ENCODE peak calls at places on chromosomes 1 and 21, in nine cellular contexts. E, Y, R, K, B, A, Q, O and T are unnamed samples.
A peak's percentile ranks its signal among the peaks of the same experiment; 100 is the strongest.

GRCh38 chr1:9135145-9135836 is 6.4 kb upstream of the GPR157 start:
- DNase-seq in E (no peak), R (no peak), Q (no peak), O (no peak), K (no peak), B (no peak), Y (no peak), A (peak; percentile 29), T (no peak)

GRCh38 chr1:226546926-226547325 is 1.6 kb upstream of the STUM start:
- DNase-seq in R (no peak), Q (no peak), Y (no peak), B (no peak), A (no peak), O (no peak), E (no peak), K (no peak), T (no peak)

GRCh38 chr1:59678065-59678808 is 136.5 kb upstream of the HOOK1 start:
- DNase-seq in Q (no peak), E (no peak), R (no peak), O (no peak), B (no peak), K (no peak), A (no peak), Y (no peak), T (no peak)

GRCh38 chr1:154746620-154747299 is 123.3 kb downstream of the KCNN3 start:
- DNase-seq in K (no peak), E (no peak), Y (no peak), Q (no peak), R (no peak), B (no peak), O (peak; percentile 37), A (no peak), T (no peak)

GRCh38 chr1:192443616-192444015 is 126.8 kb downstream of the RGS21 start:
- DNase-seq in E (no peak), B (no peak), A (no peak), K (no peak), R (no peak), O (no peak), Q (no peak), Y (no peak), T (no peak)

GRCh38 chr21:34635307-34635706 is 20.4 kb upstream of the RCAN1 start:
- DNase-seq in A (no peak), R (no peak), Q (no peak), E (no peak), B (peak; percentile 27), O (peak; percentile 77), K (no peak), Y (no peak), T (no peak)

GRCh38 chr1:170682159-170682558 is 18.2 kb downstream of the PRRX1 start:
- DNase-seq in Y (no peak), R (no peak), B (no peak), E (no peak), O (no peak), K (no peak), Q (no peak), A (no peak), T (no peak)

GRCh38 chr21:43827015-43827611 is 37.7 kb downstream of the RRP1 start:
- DNase-seq in Q (no peak), Y (no peak), K (no peak), O (no peak), B (no peak), A (no peak), E (peak; percentile 83), R (peak; percentile 11), T (peak; percentile 5)

GRCh38 chr1:160761886-160762285 is 22.8 kb downstream of the SLAMF7 start:
- DNase-seq in O (no peak), R (no peak), B (no peak), K (no peak), Q (no peak), E (no peak), Y (no peak), A (no peak), T (no peak)

GRCh38 chr21:31660134-31660565 is 657 bp downstream of the SOD1 start:
- DNase-seq in Y (no peak), Q (no peak), R (no peak), B (peak; percentile 64), K (no peak), O (peak; percentile 75), A (no peak), E (no peak), T (no peak)

GRCh38 chr1:206663832-206664652 is 20.7 kb upstream of the MAPKAPK2 start:
- DNase-seq in B (peak; percentile 80), E (peak; percentile 79), O (peak; percentile 94), K (no peak), R (peak; percentile 47), Y (peak; percentile 84), Q (no peak), A (peak; percentile 86), T (peak; percentile 25)

GRCh38 chr1:114015075-114015474 is 35.8 kb downstream of the OLFML3 start:
- DNase-seq in K (no peak), Q (no peak), Y (no peak), E (no peak), A (no peak), R (peak; percentile 68), B (no peak), O (no peak), T (no peak)

GRCh38 chr1:106536741-106537140 is 519.7 kb upstream of the PRMT6 start:
- DNase-seq in Q (peak; percentile 59), R (no peak), A (no peak), O (no peak), Y (no peak), K (no peak), E (no peak), B (no peak), T (no peak)

GRCh38 chr1:172662464-172663109 is 3.7 kb downstream of the FASLG start:
- DNase-seq in R (peak; percentile 68), Y (peak; percentile 90), E (peak; percentile 58), K (no peak), Q (peak; percentile 71), O (no peak), B (no peak), A (no peak), T (peak; percentile 69)

GRCh38 chr1:20115479-20115878 is 3.9 kb downstream of the PLA2G2D start:
- DNase-seq in O (no peak), B (no peak), Y (no peak), R (no peak), E (no peak), Q (no peak), K (no peak), A (no peak), T (no peak)
- TF ChIP-seq CTCF in O (peak; percentile 56), B (no peak), Y (no peak), R (no peak), E (no peak), Q (no peak), K (no peak), A (no peak), T (no peak)

DNA sequence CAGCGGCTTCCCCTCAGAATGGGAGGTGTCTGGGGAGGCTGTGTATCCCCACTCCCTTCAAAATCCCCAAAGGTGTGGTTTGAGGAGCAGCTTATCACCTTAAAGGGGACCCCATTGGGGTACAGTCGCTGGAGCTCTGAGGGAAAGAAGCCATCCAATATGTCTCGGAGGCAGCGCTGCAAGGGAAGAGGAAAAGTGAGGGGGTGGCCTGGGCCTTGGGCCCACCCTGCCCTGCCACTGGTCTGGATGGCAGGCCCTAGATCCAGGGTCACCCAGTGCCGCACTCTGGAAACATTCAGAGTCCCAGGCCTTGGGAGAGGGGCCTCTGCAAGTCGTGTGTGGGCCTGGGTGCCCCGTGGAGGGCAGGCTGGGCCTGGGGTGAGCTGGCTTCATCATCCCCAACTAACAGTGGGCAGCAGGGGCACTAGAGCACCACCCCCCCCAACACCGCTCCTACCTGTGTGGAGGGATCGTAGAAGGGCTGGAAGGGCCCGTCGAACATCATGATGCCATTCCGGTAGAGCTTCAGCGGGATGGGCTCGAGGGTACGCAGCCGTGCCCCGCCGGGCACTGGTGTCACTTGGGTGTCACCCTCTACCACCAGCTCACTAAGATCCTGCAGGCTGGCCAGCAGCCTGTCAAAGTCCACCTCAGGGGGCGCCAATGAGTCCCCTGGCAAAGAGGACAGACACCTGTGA is 5.6 kb downstream of the SH3BGRL3 start:
- DNase-seq in A (peak; percentile 41), E (peak; percentile 81), B (peak; percentile 53), Y (peak; percentile 76), O (peak; percentile 96), R (no peak), Q (no peak), K (no peak), T (no peak)
- TF ChIP-seq CTCF in A (no peak), E (peak; percentile 35), B (peak; percentile 44), Y (no peak), O (peak; percentile 87), R (peak; percentile 27), Q (peak; percentile 23), K (no peak), T (peak; percentile 15)

GRCh38 chr1:53468374-53468773 is 9.2 kb downstream of the DMRTB1 start:
- DNase-seq in E (no peak), A (no peak), Q (no peak), R (no peak), O (no peak), B (no peak), K (no peak), Y (no peak), T (no peak)

GRCh38 chr1:53471000-53471399 is 11.8 kb downstream of the DMRTB1 start:
- DNase-seq in K (no peak), Y (no peak), O (no peak), R (no peak), Q (no peak), E (no peak), A (no peak), B (no peak), T (no peak)

GRCh38 chr1:53469373-53469772 is 10.2 kb downstream of the DMRTB1 start:
- DNase-seq in E (no peak), A (no peak), R (no peak), O (peak; percentile 43), B (no peak), Q (no peak), K (no peak), Y (no peak), T (no peak)

GRCh38 chr1:53470584-53470983 is 11.4 kb downstream of the DMRTB1 start:
- DNase-seq in O (no peak), R (no peak), Q (no peak), K (no peak), A (no peak), B (no peak), E (no peak), Y (no peak), T (no peak)

DNA sequence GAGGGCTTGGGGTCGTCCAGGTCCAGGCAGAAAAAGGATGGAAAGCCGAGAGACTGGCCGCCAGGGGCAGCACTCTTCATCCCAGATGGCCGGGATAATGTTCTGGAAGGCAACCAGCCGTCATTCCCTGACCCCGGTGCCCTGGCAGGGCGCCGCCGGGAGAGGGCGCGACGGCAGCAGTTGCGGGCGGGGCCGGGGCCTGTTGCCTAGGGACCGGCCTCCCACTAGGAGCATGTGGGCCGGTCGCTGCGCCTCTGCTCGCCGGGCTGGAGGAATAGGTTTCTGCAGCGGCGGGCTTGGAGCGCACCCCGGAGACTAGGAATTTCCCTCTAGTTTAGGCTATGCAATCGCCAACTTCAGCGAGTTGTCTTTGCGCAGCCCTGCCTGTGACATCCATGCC is 11.0 kb downstream of the DMRTB1 start:
- DNase-seq in Y (peak; percentile 62), A (peak; percentile 80), R (peak; percentile 55), B (no peak), K (no peak), O (peak; percentile 99), E (peak; percentile 83), Q (no peak), T (no peak)
- TF ChIP-seq CTCF in Y (no peak), A (peak; percentile 56), R (peak; percentile 75), B (no peak), K (peak; percentile 21), O (peak; percentile 99), E (peak; percentile 47), Q (peak; percentile 43), T (peak; percentile 46)

DNA sequence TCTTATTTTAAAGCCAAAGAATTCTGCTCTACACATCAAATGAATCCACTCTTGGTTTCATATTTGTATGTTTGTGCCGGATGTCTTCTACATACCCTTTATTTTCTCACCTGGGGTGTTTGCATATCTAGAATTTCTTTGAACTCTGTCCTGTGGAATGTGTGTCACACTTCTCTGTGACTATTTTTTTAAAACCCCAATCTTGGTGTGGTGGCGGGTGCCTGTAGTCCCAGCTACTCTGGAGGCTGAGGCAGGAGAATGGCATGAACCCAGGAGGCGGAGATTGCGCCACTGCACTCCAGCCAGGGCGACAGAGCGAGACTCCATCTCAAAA is 35.4 kb downstream of the CENPF start:
- DNase-seq in B (no peak), O (no peak), R (no peak), A (no peak), E (no peak), K (no peak), Q (no peak), Y (no peak), T (no peak)
- TF ChIP-seq CTCF in B (no peak), O (no peak), R (no peak), A (no peak), E (no peak), K (no peak), Q (no peak), Y (no peak), T (no peak)